ENCODE peak calls at places on chromosomes 1 and 21, in seven cellular contexts. Y is AG10803, N is NCI-H1092, Q is NCI-H1694 treated with DMSO at 0.1 percent for 48 hours, G is amniotic stem cell, C is EL, R is NCI-H1105 treated with DMSO at 0.1 percent for 48 hours. T is an unnamed sample.

GRCh38 chr1:83931658-83932253 is 67.2 kb downstream of the TTLL7 start:
- DNase-seq in Y (peak), N (peak), Q (peak), G (peak), C (peak), R (peak), T (peak)

GRCh38 chr1:87115317-87115885 is 201.0 kb downstream of the HS2ST1 start:
- DNase-seq in Y (peak), N (no peak), Q (no peak), G (peak), C (peak), R (peak), T (peak)

GRCh38 chr1:17466359-17466758 is 26.9 kb upstream of the RCC2 start:
- DNase-seq in Y (no peak), N (no peak), Q (no peak), G (no peak), C (no peak), R (no peak), T (no peak)

GRCh38 chr1:94299627-94300552 is 62.5 kb upstream of the ARHGAP29 start:
- DNase-seq in Y (peak), N (no peak), Q (no peak), G (no peak), C (peak), R (no peak), T (no peak)

GRCh38 chr1:219460561-219461511 is 152.1 kb downstream of the ZC3H11B start:
- DNase-seq in Y (peak), N (no peak), Q (no peak), G (no peak), C (peak), R (no peak), T (no peak)

GRCh38 chr1:116853680-116854191 is 56.0 kb upstream of the PTGFRN start:
- DNase-seq in Y (peak), N (peak), Q (peak), G (peak), C (peak), R (no peak), T (no peak)

GRCh38 chr1:157702308-157702825 is 1.8 kb upstream of the FCRL3 start:
- DNase-seq in Y (no peak), N (no peak), Q (no peak), G (no peak), C (no peak), R (no peak), T (no peak)

GRCh38 chr1:91803847-91804545 is 82.0 kb downstream of the TGFBR3 start:
- DNase-seq in Y (no peak), N (no peak), Q (no peak), G (no peak), C (no peak), R (no peak), T (no peak)

GRCh38 chr1:72229893-72230292 is 52.4 kb downstream of the NEGR1 start:
- DNase-seq in Y (peak), N (no peak), Q (no peak), G (no peak), C (peak), R (no peak), T (no peak)

GRCh38 chr1:235402457-235403200 is 35.4 kb downstream of the TBCE start:
- DNase-seq in Y (no peak), N (no peak), Q (no peak), G (no peak), C (peak), R (no peak), T (no peak)

GRCh38 chr1:24190970-24191570 is 4.0 kb upstream of the IFNLR1 start:
- DNase-seq in Y (no peak), N (no peak), Q (no peak), G (no peak), C (no peak), R (no peak), T (no peak)

GRCh38 chr1:118366296-118366695 is 181.3 kb upstream of the SPAG17 start:
- DNase-seq in Y (peak), N (no peak), Q (no peak), G (no peak), C (peak), R (no peak), T (no peak)

GRCh38 chr21:36487641-36488307 is 7.9 kb upstream of the CLDN14 start:
- DNase-seq in Y (peak), N (no peak), Q (no peak), G (no peak), C (no peak), R (no peak), T (no peak)

GRCh38 chr1:46437723-46438122 is 43.6 kb downstream of the FAAH start:
- DNase-seq in Y (no peak), N (no peak), Q (no peak), G (no peak), C (no peak), R (no peak), T (no peak)

GRCh38 chr1:212561501-212561931 is 47.0 kb upstream of the ATF3 start:
- DNase-seq in Y (peak), N (no peak), Q (no peak), G (peak), C (peak), R (no peak), T (peak)

GRCh38 chr1:41714613-41715389 is 203.9 kb downstream of the HIVEP3 start:
- DNase-seq in Y (peak), N (peak), Q (peak), G (no peak), C (no peak), R (no peak), T (no peak)